ENCODE peak calls at places on chromosomes 11 and 22, in seven cellular contexts. V, Y, C, N, U, E and K are unnamed samples.

GRCh38 chr11:47995318-47995717 is 15.0 kb downstream of the PTPRJ start:
- DNase-seq in V (no peak), Y (no peak), C (no peak), N (no peak), U (no peak), E (no peak), K (no peak)

GRCh38 chr22:49013707-49014106 is 814.0 kb downstream of the BRD1 start:
- DNase-seq in V (no peak), Y (no peak), C (no peak), N (peak), U (no peak), E (no peak), K (peak)

GRCh38 chr11:23211221-23211620 is 350.9 kb upstream of the CCDC179 start:
- DNase-seq in V (no peak), Y (no peak), C (no peak), N (no peak), U (no peak), E (no peak), K (no peak)

GRCh38 chr22:48209473-48210271 is 1447.2 kb downstream of the TBC1D22A start:
- DNase-seq in V (no peak), Y (no peak), C (no peak), N (no peak), U (no peak), E (no peak), K (peak)

GRCh38 chr22:27541831-27542230 is 259.7 kb downstream of the MN1 start:
- DNase-seq in V (no peak), Y (no peak), C (no peak), N (no peak), U (no peak), E (no peak), K (no peak)

GRCh38 chr11:86202013-86202336 is 42.6 kb upstream of the EED start:
- DNase-seq in V (peak), Y (no peak), C (peak), N (no peak), U (no peak), E (no peak), K (no peak)

GRCh38 chr11:10617551-10617950 is 49.1 kb upstream of the LYVE1 start:
- DNase-seq in V (no peak), Y (no peak), C (no peak), N (no peak), U (no peak), E (no peak), K (no peak)

GRCh38 chr22:27515091-27515523 is 286.4 kb downstream of the MN1 start:
- DNase-seq in V (no peak), Y (no peak), C (no peak), N (no peak), U (no peak), E (no peak), K (no peak)

GRCh38 chr11:14537134-14537599 is 17.0 kb upstream of the PSMA1 start:
- DNase-seq in V (peak), Y (peak), C (peak), N (no peak), U (peak), E (no peak), K (no peak)

GRCh38 chr11:8610532-8611116 is 16.6 kb upstream of the STK33 start:
- DNase-seq in V (peak), Y (peak), C (no peak), N (no peak), U (no peak), E (no peak), K (no peak)

GRCh38 chr22:39820266-39820665 is 73.3 kb downstream of the ENTHD1 start:
- DNase-seq in V (no peak), Y (no peak), C (no peak), N (no peak), U (peak), E (no peak), K (no peak)

GRCh38 chr11:123304828-123305530 is 109.9 kb upstream of the CLMP start:
- DNase-seq in V (no peak), Y (no peak), C (peak), N (no peak), U (no peak), E (no peak), K (no peak)

GRCh38 chr22:20302438-20303228 is 17.2 kb downstream of the DGCR6L start:
- DNase-seq in V (no peak), Y (no peak), C (no peak), N (no peak), U (no peak), E (no peak), K (no peak)

GRCh38 chr22:37663521-37664140 is 5.1 kb downstream of the PDXP start:
- DNase-seq in V (no peak), Y (no peak), C (no peak), N (no peak), U (no peak), E (no peak), K (no peak)

GRCh38 chr11:86818466-86819282 is 18.3 kb downstream of the PRSS23 start:
- DNase-seq in V (no peak), Y (peak), C (peak), N (no peak), U (peak), E (no peak), K (no peak)

GRCh38 chr22:42368379-42369249 is 63.6 kb downstream of the NFAM1 start:
- DNase-seq in V (peak), Y (peak), C (no peak), N (no peak), U (peak), E (no peak), K (no peak)

GRCh38 chr11:126423743-126424142 is 68.3 kb downstream of the ST3GAL4 start:
- DNase-seq in V (no peak), Y (no peak), C (no peak), N (no peak), U (no peak), E (no peak), K (no peak)

GRCh38 chr11:45091563-45092392 is 54.7 kb upstream of the PRDM11 start:
- DNase-seq in V (no peak), Y (no peak), C (no peak), N (no peak), U (no peak), E (no peak), K (no peak)

GRCh38 chr11:34348919-34349318 is 8.9 kb downstream of the ABTB2 start:
- DNase-seq in V (no peak), Y (no peak), C (no peak), N (no peak), U (no peak), E (no peak), K (no peak)

GRCh38 chr22:27669798-27670599 is 131.6 kb downstream of the MN1 start:
- DNase-seq in V (no peak), Y (no peak), C (no peak), N (no peak), U (no peak), E (no peak), K (no peak)

GRCh38 chr11:119371778-119372182 is 9.7 kb downstream of the USP2 start:
- DNase-seq in V (no peak), Y (peak), C (no peak), N (peak), U (peak), E (no peak), K (no peak)

GRCh38 chr11:61731956-61732675 is 20.3 kb upstream of the MYRF start:
- DNase-seq in V (no peak), Y (no peak), C (no peak), N (no peak), U (no peak), E (no peak), K (no peak)

GRCh38 chr22:37431811-37432707 is 4.8 kb upstream of the ELFN2 start:
- DNase-seq in V (peak), Y (no peak), C (no peak), N (no peak), U (peak), E (no peak), K (no peak)

GRCh38 chr11:29018631-29019030 is 910.4 kb downstream of the METTL15 start:
- DNase-seq in V (no peak), Y (no peak), C (no peak), N (no peak), U (peak), E (no peak), K (no peak)